ENCODE peak calls at places on chromosomes 6 and 20, in four cellular contexts. Z is effector CD4-positive, alpha-beta T cell; P is omental fat pad; U is stimulated activated CD4-positive, alpha-beta T cell treated with anti-CD3 and anti-CD28 coated beads, Interleukin-4, amount 100 ng/mL, for 4 hours. S is an unnamed sample.

GRCh38 chr20:10282930-10283556 is 64.4 kb downstream of the SNAP25 start:
- DNase-seq in Z (no peak), U (no peak), P (no peak), S (peak)

GRCh38 chr6:158415666-158416065 is 103.4 kb downstream of the TULP4 start:
- DNase-seq in P (no peak), U (no peak), Z (no peak), S (no peak)

GRCh38 chr6:56193846-56194245 is 53.5 kb downstream of the COL21A1 start:
- DNase-seq in P (no peak), U (no peak), Z (no peak), S (peak)

GRCh38 chr6:138499303-138499991 is at the start of gene NHSL1:
- DNase-seq in U (no peak), Z (no peak), P (no peak), S (no peak)

GRCh38 chr6:125947581-125947980 is 9.0 kb upstream of the HINT3 start:
- DNase-seq in P (no peak), U (no peak), Z (no peak), S (peak)

GRCh38 chr6:73644941-73645591 is 8.7 kb downstream of the SLC17A5 start:
- DNase-seq in Z (no peak), U (no peak), P (no peak), S (no peak)

GRCh38 chr6:155495011-155495768 is 39.6 kb upstream of the NOX3 start:
- DNase-seq in U (no peak), Z (no peak), P (no peak), S (peak)

GRCh38 chr6:44475779-44476434 is 88.4 kb downstream of the CDC5L start:
- DNase-seq in P (peak), U (peak), Z (peak), S (peak)

GRCh38 chr6:361411-362132 is 30.0 kb upstream of the IRF4 start:
- DNase-seq in Z (no peak), U (no peak), P (no peak), S (no peak)

GRCh38 chr20:235891-236290 is 8.8 kb downstream of the DEFB129 start:
- DNase-seq in P (no peak), Z (no peak), U (no peak), S (peak)

GRCh38 chr6:73511796-73512195 is 9.0 kb downstream of the EEF1A1 start:
- DNase-seq in U (no peak), P (no peak), Z (no peak), S (no peak)

GRCh38 chr20:50085146-50085480 is 27.8 kb downstream of the UBE2V1 start:
- DNase-seq in U (no peak), Z (no peak), P (no peak), S (no peak)

GRCh38 chr6:118281291-118281690 is 266.8 kb upstream of the PLN start:
- DNase-seq in U (no peak), Z (no peak), P (no peak), S (no peak)

GRCh38 chr20:47304287-47304686 is 52.2 kb downstream of the ZMYND8 start:
- DNase-seq in U (no peak), Z (no peak), P (no peak), S (peak)

GRCh38 chr20:37299718-37300529 is 10.5 kb downstream of the MANBAL start:
- DNase-seq in Z (no peak), P (no peak), U (no peak), S (peak)

GRCh38 chr6:35302604-35303218 is 5.1 kb downstream of the DEF6 start:
- DNase-seq in Z (peak), U (peak), P (no peak), S (peak)

GRCh38 chr20:59645316-59645715 is 41.0 kb downstream of the PHACTR3 start:
- DNase-seq in U (no peak), P (no peak), Z (no peak), S (no peak)

GRCh38 chr6:163405412-163406309 is 8.9 kb upstream of the QKI start:
- DNase-seq in U (no peak), Z (no peak), P (no peak), S (peak)

GRCh38 chr20:40255368-40255767 is 433.7 kb downstream of the MAFB start:
- DNase-seq in P (no peak), Z (no peak), U (no peak), S (no peak)

GRCh38 chr6:39301606-39302005 is 12.6 kb downstream of the KCNK17 start:
- DNase-seq in Z (no peak), U (no peak), P (no peak), S (no peak)

GRCh38 chr20:25573288-25574251 is 11.8 kb downstream of the NINL start:
- DNase-seq in P (no peak), Z (no peak), U (no peak), S (peak)

GRCh38 chr6:158849899-158850806 is 31.0 kb upstream of the EZR start:
- DNase-seq in U (peak), P (no peak), Z (peak), S (peak)

GRCh38 chr6:170124150-170124549 is 166.7 kb downstream of the DLL1 start:
- DNase-seq in U (no peak), P (no peak), Z (no peak), S (no peak)

GRCh38 chr20:34581341-34582189 is 23.0 kb downstream of the MAP1LC3A start:
- DNase-seq in Z (no peak), U (no peak), P (no peak), S (peak)

GRCh38 chr6:91653324-91653723 is 1066.5 kb upstream of the MAP3K7 start:
- DNase-seq in Z (no peak), P (no peak), U (no peak), S (no peak)

GRCh38 chr6:130322673-130323268 is 43.0 kb upstream of the TMEM200A start:
- DNase-seq in Z (peak), P (no peak), U (peak), S (peak)

GRCh38 chr20:11117808-11118528 is 444.2 kb upstream of the JAG1 start:
- DNase-seq in P (no peak), U (no peak), Z (no peak), S (peak)

GRCh38 chr6:114030767-114031166 is 59.8 kb upstream of the HDAC2 start:
- DNase-seq in P (no peak), U (no peak), Z (no peak), S (no peak)

GRCh38 chr6:63644668-63645326 is 9.2 kb downstream of the PHF3 start:
- DNase-seq in Z (no peak), U (no peak), P (no peak), S (peak)

GRCh38 chr6:100453701-100454521 is 10.8 kb downstream of the SIM1 start:
- DNase-seq in P (no peak), Z (no peak), U (no peak), S (peak)